ENCODE peak calls at places on chromosomes 11 and 22, in ten cellular contexts. V is HTR-8/SVneo, B is fibroblast of lung, Y is dermis blood vessel endothelial cell, S is posterior cingulate gyrus, J is Daoy, T is neural crest cell, R is foreskin keratinocyte, F is psoas muscle, X is NCI-H1105 treated with DMSO at 0.1 percent for 48 hours. K is an unnamed sample.

GRCh38 chr22:40512426-40513136 is 123.9 kb downstream of the MRTFA start:
- DNase-seq in V (no peak), B (peak), Y (no peak), S (no peak), J (peak), T (no peak), R (peak), F (no peak), X (peak), K (peak)

GRCh38 chr11:134142536-134142935 is 73.7 kb downstream of the JAM3 start:
- DNase-seq in V (no peak), B (peak), Y (no peak), S (no peak), J (no peak), T (no peak), R (no peak), F (no peak), X (no peak), K (no peak)

GRCh38 chr11:63023415-63023814 is 7.8 kb upstream of the SLC22A8 start:
- DNase-seq in V (no peak), B (no peak), Y (no peak), S (peak), J (no peak), T (no peak), R (no peak), F (no peak), X (no peak), K (no peak)

GRCh38 chr22:37803195-37803635 is 4.5 kb upstream of the GCAT start:
- DNase-seq in V (no peak), B (no peak), Y (no peak), S (no peak), J (no peak), T (no peak), R (no peak), F (no peak), X (no peak), K (no peak)

GRCh38 chr11:8326337-8326736 is 62.7 kb upstream of the LMO1 start:
- DNase-seq in V (no peak), B (no peak), Y (no peak), S (no peak), J (no peak), T (no peak), R (no peak), F (no peak), X (no peak), K (no peak)

GRCh38 chr11:127564803-127565202 is 564.2 kb upstream of the KIRREL3 start:
- DNase-seq in V (no peak), B (no peak), Y (no peak), S (no peak), J (peak), T (no peak), R (no peak), F (no peak), X (no peak), K (peak)

GRCh38 chr11:67384851-67385366 is 6.9 kb upstream of the RAD9A start:
- DNase-seq in V (no peak), B (peak), Y (peak), S (no peak), J (peak), T (no peak), R (no peak), F (no peak), X (peak), K (peak)

GRCh38 chr22:42294034-42294985 is 23.9 kb upstream of the TCF20 start:
- DNase-seq in V (peak), B (peak), Y (peak), S (no peak), J (peak), T (peak), R (no peak), F (no peak), X (peak), K (no peak)

GRCh38 chr11:32706985-32707736 is 87.3 kb downstream of the CCDC73 start:
- DNase-seq in V (peak), B (peak), Y (peak), S (no peak), J (peak), T (no peak), R (peak), F (no peak), X (no peak), K (peak)

GRCh38 chr11:115548878-115549528 is 44.8 kb upstream of the CADM1 start:
- DNase-seq in V (no peak), B (no peak), Y (no peak), S (no peak), J (peak), T (no peak), R (no peak), F (no peak), X (no peak), K (no peak)

GRCh38 chr22:46780453-46780852 is 18.0 kb downstream of the TBC1D22A start:
- DNase-seq in V (no peak), B (no peak), Y (no peak), S (no peak), J (no peak), T (no peak), R (no peak), F (no peak), X (no peak), K (no peak)

GRCh38 chr22:46515208-46516111 is 22.0 kb downstream of the CELSR1 start:
- DNase-seq in V (no peak), B (no peak), Y (no peak), S (no peak), J (peak), T (no peak), R (peak), F (no peak), X (no peak), K (peak)

GRCh38 chr11:66136752-66137123 is 66.7 kb downstream of the PACS1 start:
- DNase-seq in V (no peak), B (peak), Y (peak), S (no peak), J (peak), T (no peak), R (no peak), F (no peak), X (no peak), K (no peak)

GRCh38 chr11:58941838-58942237 is 2.5 kb downstream of the GLYATL1 start:
- DNase-seq in V (no peak), B (no peak), Y (no peak), S (no peak), J (no peak), T (no peak), R (no peak), F (no peak), X (no peak), K (no peak)

GRCh38 chr11:48108231-48109045 is 108.2 kb upstream of the OR4B1 start:
- DNase-seq in V (no peak), B (no peak), Y (no peak), S (no peak), J (no peak), T (no peak), R (no peak), F (no peak), X (no peak), K (no peak)

GRCh38 chr11:9566561-9567063 is 6.9 kb upstream of the WEE1 start:
- DNase-seq in V (no peak), B (peak), Y (peak), S (no peak), J (peak), T (no peak), R (no peak), F (no peak), X (no peak), K (no peak)

GRCh38 chr11:104164028-104164520 is at the start of gene PDGFD:
- DNase-seq in V (peak), B (peak), Y (peak), S (peak), J (peak), T (peak), R (peak), F (peak), X (peak), K (peak)

GRCh38 chr11:70790671-70791300 is 392.5 kb downstream of the CTTN start:
- DNase-seq in V (no peak), B (no peak), Y (peak), S (no peak), J (no peak), T (no peak), R (no peak), F (no peak), X (no peak), K (no peak)

GRCh38 chr11:11171854-11172253 is 181.2 kb downstream of the CSNK2A3 start:
- DNase-seq in V (no peak), B (no peak), Y (no peak), S (peak), J (peak), T (no peak), R (no peak), F (no peak), X (no peak), K (peak)

GRCh38 chr11:33633251-33634003 is 67.2 kb downstream of the C11orf91 start:
- DNase-seq in V (peak), B (peak), Y (no peak), S (peak), J (peak), T (no peak), R (peak), F (no peak), X (no peak), K (peak)

GRCh38 chr22:17410576-17410975 is 41.3 kb downstream of the CECR2 start:
- DNase-seq in V (no peak), B (no peak), Y (no peak), S (no peak), J (peak), T (no peak), R (no peak), F (no peak), X (no peak), K (no peak)

GRCh38 chr11:82846037-82846383 is 54.2 kb downstream of the PRCP start:
- DNase-seq in V (no peak), B (no peak), Y (no peak), S (no peak), J (no peak), T (no peak), R (no peak), F (no peak), X (no peak), K (no peak)

GRCh38 chr22:23675502-23676415 is 15.1 kb upstream of the RGL4 start:
- DNase-seq in V (no peak), B (no peak), Y (no peak), S (no peak), J (peak), T (no peak), R (no peak), F (no peak), X (no peak), K (no peak)

GRCh38 chr22:46187862-46188261 is 37.5 kb downstream of the PPARA start:
- DNase-seq in V (no peak), B (no peak), Y (no peak), S (no peak), J (no peak), T (no peak), R (no peak), F (no peak), X (no peak), K (no peak)

GRCh38 chr11:1772270-1773130 is 8.8 kb upstream of the CTSD start:
- DNase-seq in V (peak), B (peak), Y (peak), S (no peak), J (peak), T (no peak), R (peak), F (peak), X (no peak), K (peak)

GRCh38 chr22:23222033-23222840 is 41.9 kb downstream of the BCR start:
- DNase-seq in V (no peak), B (no peak), Y (no peak), S (no peak), J (no peak), T (no peak), R (no peak), F (no peak), X (no peak), K (no peak)

GRCh38 chr11:38131535-38131934 is 1533.5 kb upstream of the RAG2 start:
- DNase-seq in V (no peak), B (no peak), Y (no peak), S (no peak), J (no peak), T (no peak), R (no peak), F (no peak), X (no peak), K (no peak)

K was measured in H4.